ENCODE peak calls at places on chromosomes 2 and 18, in seven cellular contexts. One of them, this sample, is unnamed.

GRCh38 chr2:185484601-185485000 is 254.0 kb upstream of the FSIP2 start:
- DNase-seq in NCI-H1417: no peak
- DNase-seq in GM10248: no peak
- DNase-seq in uterus: no peak
- DNase-seq in EL: no peak
- DNase-seq in T follicular helper cell: no peak
- DNase-seq in GM03348: no peak
- DNase-seq in this sample: no peak

GRCh38 chr2:127563458-127564428 is 28.3 kb downstream of the MYO7B start:
- DNase-seq in NCI-H1417: no peak
- DNase-seq in GM10248: peak; percentile 91
- DNase-seq in uterus: no peak
- DNase-seq in EL: no peak
- DNase-seq in T follicular helper cell: no peak
- DNase-seq in GM03348: no peak
- DNase-seq in this sample: no peak

GRCh38 chr2:1482253-1482675 is 69.0 kb downstream of the TPO start:
- DNase-seq in NCI-H1417: no peak
- DNase-seq in GM10248: no peak
- DNase-seq in uterus: no peak
- DNase-seq in EL: no peak
- DNase-seq in T follicular helper cell: no peak
- DNase-seq in GM03348: no peak
- DNase-seq in this sample: no peak

GRCh38 chr2:33552758-33553461 is 46.2 kb downstream of the FAM98A start:
- DNase-seq in NCI-H1417: no peak
- DNase-seq in GM10248: no peak
- DNase-seq in uterus: no peak
- DNase-seq in EL: peak; percentile 42
- DNase-seq in T follicular helper cell: no peak
- DNase-seq in GM03348: no peak
- DNase-seq in this sample: peak; percentile 37

GRCh38 chr2:165406053-165406628 is 63.4 kb upstream of the CSRNP3 start:
- DNase-seq in NCI-H1417: no peak
- DNase-seq in GM10248: no peak
- DNase-seq in uterus: no peak
- DNase-seq in EL: peak; percentile 1
- DNase-seq in T follicular helper cell: no peak
- DNase-seq in GM03348: no peak
- DNase-seq in this sample: no peak

GRCh38 chr18:47893939-47894699 is 36.3 kb downstream of the SMAD2 start:
- DNase-seq in NCI-H1417: no peak
- DNase-seq in GM10248: no peak
- DNase-seq in uterus: no peak
- DNase-seq in EL: peak; percentile 58
- DNase-seq in T follicular helper cell: no peak
- DNase-seq in GM03348: no peak
- DNase-seq in this sample: no peak

GRCh38 chr2:72781500-72781899 is 44.3 kb downstream of the EXOC6B start:
- DNase-seq in NCI-H1417: no peak
- DNase-seq in GM10248: no peak
- DNase-seq in uterus: no peak
- DNase-seq in EL: peak; percentile 12
- DNase-seq in T follicular helper cell: no peak
- DNase-seq in GM03348: no peak
- DNase-seq in this sample: no peak

GRCh38 chr2:156704612-156705011 is 268.4 kb downstream of the GPD2 start:
- DNase-seq in NCI-H1417: no peak
- DNase-seq in GM10248: no peak
- DNase-seq in uterus: no peak
- DNase-seq in EL: no peak
- DNase-seq in T follicular helper cell: no peak
- DNase-seq in GM03348: no peak
- DNase-seq in this sample: no peak

GRCh38 chr2:74513605-74514367 is 464 bp upstream of the TLX2 start:
- DNase-seq in NCI-H1417: peak; percentile 60
- DNase-seq in GM10248: peak; percentile 32
- DNase-seq in uterus: no peak
- DNase-seq in EL: no peak
- DNase-seq in T follicular helper cell: no peak
- DNase-seq in GM03348: peak; percentile 19
- DNase-seq in this sample: peak; percentile 31

GRCh38 chr2:211455225-211455841 is 898.9 kb downstream of the CPS1 start:
- DNase-seq in NCI-H1417: peak; percentile 55
- DNase-seq in GM10248: peak; percentile 26
- DNase-seq in uterus: no peak
- DNase-seq in EL: peak; percentile 37
- DNase-seq in T follicular helper cell: no peak
- DNase-seq in GM03348: peak; percentile 72
- DNase-seq in this sample: peak; percentile 46

GRCh38 chr18:13028869-13029268 is 37.7 kb downstream of the CEP192 start:
- DNase-seq in NCI-H1417: no peak
- DNase-seq in GM10248: no peak
- DNase-seq in uterus: no peak
- DNase-seq in EL: no peak
- DNase-seq in T follicular helper cell: no peak
- DNase-seq in GM03348: no peak
- DNase-seq in this sample: no peak

GRCh38 chr2:45283764-45284620 is 274.7 kb upstream of the SIX2 start:
- DNase-seq in NCI-H1417: no peak
- DNase-seq in GM10248: no peak
- DNase-seq in uterus: peak; percentile 27
- DNase-seq in EL: peak; percentile 89
- DNase-seq in T follicular helper cell: no peak
- DNase-seq in GM03348: peak; percentile 23
- DNase-seq in this sample: peak; percentile 80

GRCh38 chr2:216664593-216665034 is 30.7 kb downstream of the IGFBP5 start:
- DNase-seq in NCI-H1417: no peak
- DNase-seq in GM10248: no peak
- DNase-seq in uterus: no peak
- DNase-seq in EL: no peak
- DNase-seq in T follicular helper cell: no peak
- DNase-seq in GM03348: peak; percentile 33
- DNase-seq in this sample: no peak

GRCh38 chr2:202848813-202849212 is 22.8 kb downstream of the ICA1L start:
- DNase-seq in NCI-H1417: no peak
- DNase-seq in GM10248: no peak
- DNase-seq in uterus: no peak
- DNase-seq in EL: no peak
- DNase-seq in T follicular helper cell: no peak
- DNase-seq in GM03348: no peak
- DNase-seq in this sample: no peak

GRCh38 chr2:241965931-241966412 is 96.4 kb downstream of the RTP5 start:
- DNase-seq in NCI-H1417: no peak
- DNase-seq in GM10248: peak; percentile 77
- DNase-seq in uterus: peak; percentile 63
- DNase-seq in EL: peak; percentile 95
- DNase-seq in T follicular helper cell: peak; percentile 18
- DNase-seq in GM03348: peak; percentile 90
- DNase-seq in this sample: peak; percentile 92

GRCh38 chr2:158926478-158926948 is 41.9 kb upstream of the TANC1 start:
- DNase-seq in NCI-H1417: no peak
- DNase-seq in GM10248: no peak
- DNase-seq in uterus: no peak
- DNase-seq in EL: peak; percentile 77
- DNase-seq in T follicular helper cell: no peak
- DNase-seq in GM03348: no peak
- DNase-seq in this sample: peak; percentile 61

GRCh38 chr2:216548901-216549321 is 50.3 kb downstream of the RPL37A start:
- DNase-seq in NCI-H1417: no peak
- DNase-seq in GM10248: no peak
- DNase-seq in uterus: peak; percentile 57
- DNase-seq in EL: no peak
- DNase-seq in T follicular helper cell: no peak
- DNase-seq in GM03348: peak; percentile 36
- DNase-seq in this sample: peak; percentile 65

GRCh38 chr2:170963386-170963785 is 34.3 kb downstream of the GORASP2 start:
- DNase-seq in NCI-H1417: no peak
- DNase-seq in GM10248: no peak
- DNase-seq in uterus: no peak
- DNase-seq in EL: no peak
- DNase-seq in T follicular helper cell: no peak
- DNase-seq in GM03348: no peak
- DNase-seq in this sample: no peak

GRCh38 chr2:8003462-8004075 is 678.3 kb upstream of the ID2 start:
- DNase-seq in NCI-H1417: no peak
- DNase-seq in GM10248: no peak
- DNase-seq in uterus: peak; percentile 65
- DNase-seq in EL: peak; percentile 74
- DNase-seq in T follicular helper cell: no peak
- DNase-seq in GM03348: peak; percentile 90
- DNase-seq in this sample: peak; percentile 47

GRCh38 chr18:55268146-55268545 is 308.9 kb upstream of the CCDC68 start:
- DNase-seq in NCI-H1417: no peak
- DNase-seq in GM10248: peak; percentile 33
- DNase-seq in uterus: no peak
- DNase-seq in EL: no peak
- DNase-seq in T follicular helper cell: no peak
- DNase-seq in GM03348: no peak
- DNase-seq in this sample: no peak

GRCh38 chr2:105541189-105542050 is 142.6 kb upstream of the FHL2 start:
- DNase-seq in NCI-H1417: no peak
- DNase-seq in GM10248: no peak
- DNase-seq in uterus: no peak
- DNase-seq in EL: no peak
- DNase-seq in T follicular helper cell: no peak
- DNase-seq in GM03348: no peak
- DNase-seq in this sample: no peak

GRCh38 chr2:3024401-3024935 is 353.1 kb downstream of the EIPR1 start:
- DNase-seq in NCI-H1417: no peak
- DNase-seq in GM10248: no peak
- DNase-seq in uterus: no peak
- DNase-seq in EL: no peak
- DNase-seq in T follicular helper cell: no peak
- DNase-seq in GM03348: no peak
- DNase-seq in this sample: no peak

GRCh38 chr18:56373601-56374000 is 264.8 kb downstream of the TXNL1 start:
- DNase-seq in NCI-H1417: no peak
- DNase-seq in GM10248: no peak
- DNase-seq in uterus: no peak
- DNase-seq in EL: no peak
- DNase-seq in T follicular helper cell: no peak
- DNase-seq in GM03348: no peak
- DNase-seq in this sample: no peak

GRCh38 chr2:10122500-10123280 is at the start of gene RRM2:
- DNase-seq in NCI-H1417: peak; percentile 99
- DNase-seq in GM10248: peak; percentile 96
- DNase-seq in uterus: peak; percentile 92
- DNase-seq in EL: peak; percentile 96
- DNase-seq in T follicular helper cell: peak; percentile 79
- DNase-seq in GM03348: peak; percentile 100
- DNase-seq in this sample: peak; percentile 88

GRCh38 chr2:33342171-33342570 is 134.3 kb upstream of the RASGRP3 start:
- DNase-seq in NCI-H1417: peak; percentile 7
- DNase-seq in GM10248: no peak
- DNase-seq in uterus: no peak
- DNase-seq in EL: no peak
- DNase-seq in T follicular helper cell: no peak
- DNase-seq in GM03348: no peak
- DNase-seq in this sample: no peak

GRCh38 chr2:172962064-172962463 is 113.6 kb upstream of the MAP3K20 start:
- DNase-seq in NCI-H1417: no peak
- DNase-seq in GM10248: no peak
- DNase-seq in uterus: no peak
- DNase-seq in EL: no peak
- DNase-seq in T follicular helper cell: no peak
- DNase-seq in GM03348: no peak
- DNase-seq in this sample: no peak

GRCh38 chr18:23498062-23498582 is 5.2 kb upstream of the RMC1 start:
- DNase-seq in NCI-H1417: no peak
- DNase-seq in GM10248: no peak
- DNase-seq in uterus: no peak
- DNase-seq in EL: no peak
- DNase-seq in T follicular helper cell: no peak
- DNase-seq in GM03348: no peak
- DNase-seq in this sample: no peak

GRCh38 chr2:232980683-232981082 is 32.4 kb downstream of the NGEF start:
- DNase-seq in NCI-H1417: no peak
- DNase-seq in GM10248: no peak
- DNase-seq in uterus: no peak
- DNase-seq in EL: peak; percentile 51
- DNase-seq in T follicular helper cell: no peak
- DNase-seq in GM03348: no peak
- DNase-seq in this sample: no peak

GRCh38 chr2:27796991-27797752 is 25.7 kb downstream of the MRPL33 start:
- DNase-seq in NCI-H1417: no peak
- DNase-seq in GM10248: no peak
- DNase-seq in uterus: no peak
- DNase-seq in EL: no peak
- DNase-seq in T follicular helper cell: no peak
- DNase-seq in GM03348: no peak
- DNase-seq in this sample: no peak

GRCh38 chr2:155115856-155116255 is 417.4 kb downstream of the KCNJ3 start:
- DNase-seq in NCI-H1417: no peak
- DNase-seq in GM10248: no peak
- DNase-seq in uterus: no peak
- DNase-seq in EL: no peak
- DNase-seq in T follicular helper cell: no peak
- DNase-seq in GM03348: no peak
- DNase-seq in this sample: no peak

GRCh38 chr2:113185643-113186315 is 12.0 kb downstream of the PSD4 start:
- DNase-seq in NCI-H1417: no peak
- DNase-seq in GM10248: no peak
- DNase-seq in uterus: no peak
- DNase-seq in EL: no peak
- DNase-seq in T follicular helper cell: no peak
- DNase-seq in GM03348: no peak
- DNase-seq in this sample: no peak

This sample was measured in foreskin fibroblast.